ENCODE peak calls at places on chromosomes 2 and 18, in six cellular contexts. D is cardiac muscle cell; F is heart right ventricle; T is adipocyte; W is CD8-positive, alpha-beta memory T cell; U is tibial artery. Q is an unnamed sample.

GRCh38 chr2:119178811-119179601 is 20.5 kb upstream of the C1QL2 start:
- DNase-seq in F (no peak), T (peak; percentile 23), U (no peak), D (no peak), W (no peak), Q (no peak)

GRCh38 chr2:65722028-65722427 is 289.6 kb upstream of the SPRED2 start:
- DNase-seq in U (no peak), W (no peak), T (peak; percentile 38), D (peak; percentile 82), F (peak; percentile 20), Q (peak; percentile 16)

GRCh38 chr18:49020621-49021021 is 69.9 kb upstream of the SMAD7 start:
- DNase-seq in D (no peak), F (no peak), T (no peak), U (no peak), W (no peak), Q (no peak)

GRCh38 chr18:23683671-23684070 is 5.6 kb upstream of the LAMA3 start:
- DNase-seq in D (no peak), U (no peak), W (no peak), T (no peak), F (no peak), Q (no peak)

GRCh38 chr18:35513181-35513932 is 15.6 kb upstream of the INO80C start:
- DNase-seq in D (peak; percentile 52), T (peak; percentile 19), W (no peak), F (no peak), U (peak; percentile 74), Q (no peak)

GRCh38 chr18:49135871-49136270 is 185.1 kb upstream of the SMAD7 start:
- DNase-seq in D (no peak), T (peak; percentile 33), W (no peak), U (no peak), F (no peak), Q (peak; percentile 18)

GRCh38 chr2:97662895-97663625 is 784 bp downstream of the ACTR1B start:
- DNase-seq in F (peak; percentile 77), U (peak; percentile 84), W (peak; percentile 79), T (peak; percentile 86), D (peak; percentile 14), Q (peak; percentile 61)

GRCh38 chr2:241315879-241316700 is at the start of gene SEPTIN2:
- DNase-seq in D (no peak), U (no peak), W (peak; percentile 85), F (peak; percentile 73), T (peak; percentile 79), Q (no peak)

GRCh38 chr18:65737346-65737745 is 13.5 kb upstream of the CDH7 start:
- DNase-seq in D (no peak), W (no peak), F (no peak), T (no peak), U (no peak), Q (no peak)
- H3K4me1 ChIP-seq in D (no peaks in the 10 kb centered on the region), W (no peaks in the 10 kb centered on the region), F (no peaks in the 10 kb centered on the region), T (no peaks in the 10 kb centered on the region), U (no peaks in the 10 kb centered on the region), Q (peaks cover 5% of the 10 kb centered on the region)

GRCh38 chr2:120897399-120897798 is 161.7 kb downstream of the GLI2 start:
- DNase-seq in T (no peak), U (no peak), D (no peak), F (no peak), W (peak; percentile 10), Q (no peak)
- H3K4me1 ChIP-seq in T (peaks cover 17% of the 10 kb centered on the region), U (no peaks in the 10 kb centered on the region), D (peaks cover 38% of the 10 kb centered on the region), F (peaks cover 8% of the 10 kb centered on the region), W (no peaks in the 10 kb centered on the region), Q (peaks cover 2% of the 10 kb centered on the region)

GRCh38 chr2:226838758-226839555 is 3.1 kb downstream of the RHBDD1 start:
- DNase-seq in W (no peak), F (no peak), U (no peak), T (no peak), D (no peak), Q (no peak)
- H3K4me1 ChIP-seq in W (peaks cover 56% of the 10 kb centered on the region), F (peaks cover 28% of the 10 kb centered on the region), U (no peaks in the 10 kb centered on the region), T (peaks cover 25% of the 10 kb centered on the region), D (peaks cover 5% of the 10 kb centered on the region), Q (no peaks in the 10 kb centered on the region)

GRCh38 chr2:99487906-99488305 is 1.9 kb downstream of the REV1 start:
- DNase-seq in U (no peak), T (no peak), D (no peak), W (no peak), F (no peak), Q (no peak)
- H3K4me1 ChIP-seq in U (no peaks in the 10 kb centered on the region), T (peaks cover 19% of the 10 kb centered on the region), D (peaks cover 34% of the 10 kb centered on the region), W (peaks cover 38% of the 10 kb centered on the region), F (peaks cover 57% of the 10 kb centered on the region), Q (no peaks in the 10 kb centered on the region)

GRCh38 chr18:58257461-58257860 is 213.4 kb downstream of the NEDD4L start:
- DNase-seq in T (peak; percentile 55), F (no peak), U (no peak), W (no peak), D (no peak), Q (no peak)
- H3K4me1 ChIP-seq in T (no peaks in the 10 kb centered on the region), F (no peaks in the 10 kb centered on the region), U (no peaks in the 10 kb centered on the region), W (no peaks in the 10 kb centered on the region), D (no peaks in the 10 kb centered on the region), Q (no peaks in the 10 kb centered on the region)

DNA sequence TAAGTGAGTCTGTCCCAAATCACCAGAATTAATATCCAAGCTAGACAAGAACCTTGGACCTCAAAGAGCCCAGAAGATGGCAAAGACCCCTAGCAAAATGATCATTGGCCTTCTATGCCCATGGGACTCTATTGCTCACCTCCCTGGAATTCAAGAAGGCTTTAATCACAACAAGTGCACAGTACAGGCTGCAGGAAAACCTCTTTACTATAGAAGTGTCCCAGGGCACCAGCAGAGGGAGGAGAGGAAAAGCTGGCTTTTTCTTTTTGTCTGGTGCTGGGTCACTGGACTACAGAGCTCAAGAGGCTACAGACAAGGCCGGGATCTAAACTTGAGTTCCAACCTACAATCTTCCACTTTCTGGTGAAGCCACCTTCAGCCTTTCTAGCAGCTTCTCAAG is 88.3 kb upstream of the PPP1CB start:
- DNase-seq in W (no peak), T (peak; percentile 69), D (no peak), F (no peak), U (no peak), Q (no peak)
- H3K4me1 ChIP-seq in W (no peaks in the 10 kb centered on the region), T (peaks cover 54% of the 10 kb centered on the region), D (peaks cover 17% of the 10 kb centered on the region), F (peaks cover 59% of the 10 kb centered on the region), U (no peaks in the 10 kb centered on the region), Q (peaks cover 27% of the 10 kb centered on the region)